ENCODE peak calls at places on chromosomes 13 and 19, in nine cellular contexts. One of them, this sample, is unnamed.

GRCh38 chr19:16594681-16595091 is 22.5 kb upstream of the SLC35E1 start:
- DNase-seq in HFFc6: no peak
- DNase-seq in WTC11: no peak
- DNase-seq in glutamatergic neuron: no peak
- DNase-seq in AG09319: no peak
- DNase-seq in cardiac fibroblast: no peak
- DNase-seq in GM13976: no peak
- DNase-seq in AG09309: no peak
- DNase-seq in neural crest cell: no peak
- DNase-seq in this sample: no peak

GRCh38 chr19:55585658-55586339 is 5.2 kb upstream of the ZNF579 start:
- DNase-seq in AG09309: no peak
- DNase-seq in AG09319: no peak
- DNase-seq in GM13976: peak; percentile 65
- DNase-seq in neural crest cell: peak; percentile 73
- DNase-seq in cardiac fibroblast: peak; percentile 90
- DNase-seq in WTC11: peak; percentile 89
- DNase-seq in glutamatergic neuron: peak; percentile 92
- DNase-seq in HFFc6: peak; percentile 48
- DNase-seq in this sample: peak; percentile 93

GRCh38 chr19:17671906-17672305 is 16.2 kb downstream of the UNC13A start:
- DNase-seq in HFFc6: peak; percentile 58
- DNase-seq in neural crest cell: peak; percentile 11
- DNase-seq in GM13976: no peak
- DNase-seq in AG09319: no peak
- DNase-seq in AG09309: no peak
- DNase-seq in glutamatergic neuron: no peak
- DNase-seq in cardiac fibroblast: peak; percentile 43
- DNase-seq in WTC11: peak; percentile 63
- DNase-seq in this sample: peak; percentile 19

GRCh38 chr13:27634791-27635190 is 13.1 kb downstream of the POLR1D start:
- DNase-seq in AG09319: no peak
- DNase-seq in WTC11: no peak
- DNase-seq in neural crest cell: no peak
- DNase-seq in AG09309: no peak
- DNase-seq in GM13976: no peak
- DNase-seq in glutamatergic neuron: no peak
- DNase-seq in HFFc6: no peak
- DNase-seq in cardiac fibroblast: no peak
- DNase-seq in this sample: no peak

GRCh38 chr13:32019612-32020233 is 11.9 kb upstream of the FRY start:
- DNase-seq in WTC11: peak; percentile 58
- DNase-seq in cardiac fibroblast: peak; percentile 89
- DNase-seq in AG09319: peak; percentile 46
- DNase-seq in glutamatergic neuron: peak; percentile 47
- DNase-seq in GM13976: peak; percentile 62
- DNase-seq in AG09309: no peak
- DNase-seq in neural crest cell: peak; percentile 45
- DNase-seq in HFFc6: peak; percentile 48
- DNase-seq in this sample: peak; percentile 74

GRCh38 chr13:30308548-30308947 is 1.2 kb upstream of the KATNAL1 start:
- DNase-seq in cardiac fibroblast: peak; percentile 84
- DNase-seq in WTC11: no peak
- DNase-seq in neural crest cell: no peak
- DNase-seq in GM13976: no peak
- DNase-seq in HFFc6: peak; percentile 31
- DNase-seq in AG09319: no peak
- DNase-seq in AG09309: no peak
- DNase-seq in glutamatergic neuron: no peak
- DNase-seq in this sample: peak; percentile 82

GRCh38 chr13:44576396-44577235 is 486 bp upstream of the TSC22D1 start:
- DNase-seq in HFFc6: no peak
- DNase-seq in AG09309: no peak
- DNase-seq in WTC11: peak; percentile 35
- DNase-seq in glutamatergic neuron: peak; percentile 57
- DNase-seq in neural crest cell: peak; percentile 23
- DNase-seq in cardiac fibroblast: no peak
- DNase-seq in AG09319: no peak
- DNase-seq in GM13976: no peak
- DNase-seq in this sample: peak; percentile 52

GRCh38 chr19:1474765-1475351 is 4.2 kb downstream of the C19orf25 start:
- DNase-seq in GM13976: no peak
- DNase-seq in WTC11: no peak
- DNase-seq in neural crest cell: no peak
- DNase-seq in AG09309: no peak
- DNase-seq in AG09319: no peak
- DNase-seq in glutamatergic neuron: no peak
- DNase-seq in cardiac fibroblast: no peak
- DNase-seq in HFFc6: no peak
- DNase-seq in this sample: no peak

GRCh38 chr13:37797606-37798005 is 72.0 kb downstream of the TRPC4 start:
- DNase-seq in AG09319: no peak
- DNase-seq in neural crest cell: no peak
- DNase-seq in WTC11: no peak
- DNase-seq in GM13976: no peak
- DNase-seq in cardiac fibroblast: no peak
- DNase-seq in glutamatergic neuron: no peak
- DNase-seq in AG09309: no peak
- DNase-seq in HFFc6: no peak
- DNase-seq in this sample: no peak

GRCh38 chr19:19460761-19461265 is 54.5 kb downstream of the TSSK6 start:
- DNase-seq in WTC11: peak; percentile 49
- DNase-seq in GM13976: peak; percentile 65
- DNase-seq in neural crest cell: no peak
- DNase-seq in AG09309: no peak
- DNase-seq in AG09319: no peak
- DNase-seq in glutamatergic neuron: peak; percentile 47
- DNase-seq in cardiac fibroblast: peak; percentile 29
- DNase-seq in HFFc6: peak; percentile 6
- DNase-seq in this sample: peak; percentile 57

GRCh38 chr13:24228852-24229458 is 68.4 kb downstream of the SPATA13 start:
- DNase-seq in AG09309: peak; percentile 44
- DNase-seq in WTC11: peak; percentile 22
- DNase-seq in glutamatergic neuron: no peak
- DNase-seq in GM13976: peak; percentile 60
- DNase-seq in HFFc6: peak; percentile 66
- DNase-seq in cardiac fibroblast: peak; percentile 85
- DNase-seq in neural crest cell: no peak
- DNase-seq in AG09319: peak; percentile 53
- DNase-seq in this sample: peak; percentile 84

GRCh38 chr19:15180451-15181390 is 20.1 kb downstream of the NOTCH3 start:
- DNase-seq in neural crest cell: no peak
- DNase-seq in AG09319: no peak
- DNase-seq in WTC11: peak; percentile 81
- DNase-seq in cardiac fibroblast: no peak
- DNase-seq in GM13976: no peak
- DNase-seq in glutamatergic neuron: no peak
- DNase-seq in AG09309: no peak
- DNase-seq in HFFc6: no peak
- DNase-seq in this sample: peak; percentile 43

GRCh38 chr13:64640002-64640401 is 2590.1 kb downstream of the PCDH9 start:
- DNase-seq in glutamatergic neuron: no peak
- DNase-seq in HFFc6: no peak
- DNase-seq in neural crest cell: no peak
- DNase-seq in AG09319: no peak
- DNase-seq in cardiac fibroblast: no peak
- DNase-seq in GM13976: no peak
- DNase-seq in AG09309: no peak
- DNase-seq in WTC11: no peak
- DNase-seq in this sample: no peak

GRCh38 chr13:30334663-30335386 is 27.5 kb upstream of the KATNAL1 start:
- DNase-seq in AG09309: no peak
- DNase-seq in GM13976: peak; percentile 42
- DNase-seq in cardiac fibroblast: no peak
- DNase-seq in glutamatergic neuron: no peak
- DNase-seq in HFFc6: no peak
- DNase-seq in neural crest cell: peak; percentile 43
- DNase-seq in WTC11: peak; percentile 25
- DNase-seq in AG09319: no peak
- DNase-seq in this sample: peak; percentile 45

GRCh38 chr19:47240996-47241918 is 10.3 kb upstream of the BBC3 start:
- DNase-seq in AG09309: no peak
- DNase-seq in cardiac fibroblast: peak; percentile 80
- DNase-seq in HFFc6: peak; percentile 52
- DNase-seq in neural crest cell: no peak
- DNase-seq in AG09319: no peak
- DNase-seq in GM13976: peak; percentile 85
- DNase-seq in glutamatergic neuron: peak; percentile 70
- DNase-seq in WTC11: peak; percentile 92
- DNase-seq in this sample: peak; percentile 82

GRCh38 chr19:21101511-21102242 is 19.7 kb downstream of the ZNF714 start:
- DNase-seq in AG09319: no peak
- DNase-seq in neural crest cell: no peak
- DNase-seq in GM13976: no peak
- DNase-seq in WTC11: no peak
- DNase-seq in cardiac fibroblast: peak; percentile 6
- DNase-seq in glutamatergic neuron: no peak
- DNase-seq in AG09309: no peak
- DNase-seq in HFFc6: no peak
- DNase-seq in this sample: peak; percentile 28

GRCh38 chr19:21094347-21095025 is 12.5 kb downstream of the ZNF714 start:
- DNase-seq in GM13976: no peak
- DNase-seq in HFFc6: no peak
- DNase-seq in AG09309: no peak
- DNase-seq in glutamatergic neuron: no peak
- DNase-seq in cardiac fibroblast: no peak
- DNase-seq in WTC11: no peak
- DNase-seq in neural crest cell: no peak
- DNase-seq in AG09319: no peak
- DNase-seq in this sample: no peak

GRCh38 chr19:21098291-21098690 is 16.3 kb downstream of the ZNF714 start:
- DNase-seq in HFFc6: no peak
- DNase-seq in AG09309: no peak
- DNase-seq in GM13976: no peak
- DNase-seq in AG09319: no peak
- DNase-seq in neural crest cell: no peak
- DNase-seq in WTC11: no peak
- DNase-seq in glutamatergic neuron: no peak
- DNase-seq in cardiac fibroblast: no peak
- DNase-seq in this sample: no peak
- TF ChIP-seq CTCF in HFFc6: no peak
- TF ChIP-seq CTCF in AG09309: no peak
- TF ChIP-seq CTCF in GM13976: no peak
- TF ChIP-seq CTCF in AG09319: no peak
- TF ChIP-seq CTCF in neural crest cell: no peak
- TF ChIP-seq CTCF in WTC11: no peak
- TF ChIP-seq CTCF in glutamatergic neuron: no peak
- TF ChIP-seq CTCF in cardiac fibroblast: no peak
- TF ChIP-seq CTCF in this sample: no peak

DNA sequence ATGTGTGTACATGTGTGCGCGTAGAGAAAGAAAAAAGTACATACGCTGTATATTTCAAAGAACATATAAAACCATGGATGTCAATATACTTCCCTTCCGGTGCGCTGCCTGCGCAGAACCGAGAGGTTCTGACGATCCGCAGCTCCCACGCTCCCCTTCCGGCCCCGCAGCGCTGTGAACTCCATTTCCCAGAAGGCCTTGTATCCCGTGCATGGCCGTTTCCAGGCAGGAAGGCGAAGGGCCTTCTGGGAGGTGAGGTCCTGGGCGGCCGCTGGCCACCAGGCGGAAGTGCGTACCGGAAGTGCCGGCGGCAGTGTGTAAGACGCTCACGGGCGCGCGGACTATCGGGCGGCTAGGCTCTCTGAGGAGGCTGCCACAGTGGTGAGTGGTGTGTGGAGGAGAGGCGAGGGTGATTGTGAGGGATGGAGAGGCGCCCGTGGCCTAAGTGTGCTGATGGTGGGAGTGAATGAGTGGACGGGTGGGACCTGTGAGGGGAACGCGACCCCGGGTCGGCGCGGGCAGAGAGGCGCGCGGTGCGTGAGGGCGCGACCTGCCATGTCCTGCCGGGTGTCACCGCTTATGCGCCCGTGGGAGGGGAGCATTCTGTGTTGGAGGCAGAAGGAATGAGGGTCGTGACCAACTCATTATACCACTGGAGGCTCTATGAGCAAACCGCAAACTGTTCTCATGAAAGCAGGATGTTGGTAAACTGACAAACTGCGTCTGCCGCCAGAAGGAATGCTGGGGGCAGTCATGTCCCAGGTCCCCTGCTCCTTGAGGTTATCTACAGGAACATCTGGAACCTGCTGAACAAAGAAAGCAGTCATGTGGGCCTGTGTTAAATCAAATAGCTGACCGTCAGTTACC is at the start of gene ERVK3-1:
- DNase-seq in HFFc6: peak; percentile 97
- DNase-seq in AG09319: peak; percentile 90
- DNase-seq in neural crest cell: peak; percentile 85
- DNase-seq in WTC11: peak; percentile 94
- DNase-seq in AG09309: peak; percentile 88
- DNase-seq in cardiac fibroblast: peak; percentile 99
- DNase-seq in glutamatergic neuron: peak; percentile 93
- DNase-seq in GM13976: peak; percentile 98
- DNase-seq in this sample: peak; percentile 98
- TF ChIP-seq CTCF in HFFc6: peak; percentile 44
- TF ChIP-seq CTCF in AG09319: no peak
- TF ChIP-seq CTCF in neural crest cell: peak; percentile 17
- TF ChIP-seq CTCF in WTC11: no peak
- TF ChIP-seq CTCF in AG09309: no peak
- TF ChIP-seq CTCF in cardiac fibroblast: no peak
- TF ChIP-seq CTCF in glutamatergic neuron: peak; percentile 44
- TF ChIP-seq CTCF in GM13976: no peak
- TF ChIP-seq CTCF in this sample: no peak

DNA sequence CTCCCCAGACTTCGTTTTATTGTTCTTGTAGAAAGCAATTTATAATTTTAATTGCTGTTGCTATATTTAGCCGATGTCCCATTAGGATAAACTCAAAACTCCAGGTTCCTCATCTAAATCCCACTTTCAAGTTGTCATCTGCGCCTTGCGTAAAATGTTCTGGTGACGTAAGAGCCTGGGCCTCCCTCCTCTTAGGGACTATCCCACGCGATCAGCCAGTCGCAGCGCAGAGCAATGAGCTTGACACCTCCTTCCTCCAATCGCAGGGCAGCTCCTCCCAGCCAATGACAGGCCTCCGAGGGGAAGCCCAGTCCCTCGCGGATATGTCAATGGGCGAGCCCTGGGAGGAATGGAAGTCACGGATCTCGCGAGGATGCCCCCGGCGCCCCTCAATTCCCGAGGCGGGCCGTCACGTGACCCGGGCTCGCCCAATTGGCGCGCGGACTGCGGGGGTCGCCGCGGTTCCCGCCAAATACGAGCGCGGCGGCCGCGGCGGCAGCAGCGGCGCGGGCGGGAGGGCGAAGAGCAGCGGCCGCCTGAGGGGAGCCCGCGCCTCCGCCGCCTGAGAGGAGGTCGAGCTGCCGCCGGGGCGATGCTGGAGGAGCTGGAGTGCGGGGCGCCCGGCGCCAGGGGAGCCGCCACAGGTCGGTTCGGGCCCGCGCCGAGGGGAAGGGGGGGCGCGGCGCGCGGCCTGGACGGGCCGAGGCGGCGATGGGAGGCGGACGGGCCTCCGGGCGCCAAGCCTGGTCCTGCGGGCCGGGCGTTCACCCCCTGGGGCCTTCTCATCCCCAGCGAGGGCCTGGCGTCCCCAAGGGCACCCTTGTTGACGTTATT is at the start of gene CHAF1A:
- DNase-seq in cardiac fibroblast: peak; percentile 100
- DNase-seq in glutamatergic neuron: peak; percentile 99
- DNase-seq in neural crest cell: peak; percentile 99
- DNase-seq in AG09319: peak; percentile 100
- DNase-seq in AG09309: peak; percentile 100
- DNase-seq in GM13976: peak; percentile 100
- DNase-seq in WTC11: peak; percentile 99
- DNase-seq in HFFc6: peak; percentile 100
- DNase-seq in this sample: peak; percentile 100
- TF ChIP-seq CTCF in cardiac fibroblast: no peak
- TF ChIP-seq CTCF in glutamatergic neuron: no peak
- TF ChIP-seq CTCF in neural crest cell: no peak
- TF ChIP-seq CTCF in AG09319: no peak
- TF ChIP-seq CTCF in AG09309: no peak
- TF ChIP-seq CTCF in GM13976: no peak
- TF ChIP-seq CTCF in WTC11: no peak
- TF ChIP-seq CTCF in HFFc6: no peak
- TF ChIP-seq CTCF in this sample: no peak

GRCh38 chr19:13902993-13903555 is 2.8 kb downstream of the BRME1 start:
- DNase-seq in WTC11: no peak
- DNase-seq in AG09309: no peak
- DNase-seq in AG09319: no peak
- DNase-seq in GM13976: peak; percentile 50
- DNase-seq in HFFc6: no peak
- DNase-seq in cardiac fibroblast: no peak
- DNase-seq in glutamatergic neuron: no peak
- DNase-seq in neural crest cell: no peak
- DNase-seq in this sample: peak; percentile 15
- TF ChIP-seq CTCF in WTC11: no peak
- TF ChIP-seq CTCF in AG09309: peak; percentile 40
- TF ChIP-seq CTCF in AG09319: peak; percentile 6
- TF ChIP-seq CTCF in GM13976: peak; percentile 22
- TF ChIP-seq CTCF in HFFc6: peak; percentile 62
- TF ChIP-seq CTCF in cardiac fibroblast: peak; percentile 33
- TF ChIP-seq CTCF in glutamatergic neuron: no peak
- TF ChIP-seq CTCF in neural crest cell: peak; percentile 35
- TF ChIP-seq CTCF in this sample: peak; percentile 38